ENCODE peak calls at places on chromosomes 5 and 9, in eight cellular contexts. G is fibroblast of lung; R is transverse colon; V is tibial nerve; E is mucosa of descending colon; K is neural progenitor cell; T is CD8-positive, alpha-beta memory T cell; J is aorta. O is an unnamed sample. For H3K36me3, the result is how much of the 10 kb centered on the place peaks cover.

GRCh38 chr9:13690595-13690994 is 411.1 kb upstream of the MPDZ start:
- DNase-seq in G (peak), R (no peak), V (no peak), E (no peak), K (no peak), T (no peak), J (no peak), O (no peak)

GRCh38 chr5:1220351-1220750 is 4.8 kb upstream of the SLC6A18 start:
- DNase-seq in G (no peak), R (no peak), V (no peak), E (no peak), K (no peak), T (no peak), J (no peak), O (no peak)

GRCh38 chr5:1445313-1445894 is at the start of gene SLC6A3:
- DNase-seq in G (no peak), R (peak), V (no peak), E (peak), K (peak), T (no peak), J (peak), O (no peak)

GRCh38 chr5:148932355-148932935 is 106.0 kb downstream of the ADRB2 start:
- DNase-seq in G (no peak), R (no peak), V (no peak), E (no peak), K (no peak), T (no peak), J (no peak), O (no peak)

GRCh38 chr5:59988396-59988795 is 94.9 kb upstream of the PDE4D start:
- DNase-seq in G (no peak), R (no peak), V (no peak), E (no peak), K (no peak), T (no peak), J (no peak), O (no peak)

GRCh38 chr5:126594676-126595485 is at the start of gene ALDH7A1:
- DNase-seq in G (peak), R (peak), V (peak), E (peak), K (peak), T (peak), J (peak), O (peak)

GRCh38 chr5:117488976-117489500 is 914.4 kb upstream of the SEMA6A start:
- DNase-seq in G (no peak), R (no peak), V (no peak), E (no peak), K (no peak), T (no peak), J (no peak), O (no peak)

GRCh38 chr9:33661186-33661585 is 134.2 kb upstream of the PRSS3 start:
- DNase-seq in G (peak), R (no peak), V (no peak), E (no peak), K (no peak), T (no peak), J (no peak), O (no peak)

GRCh38 chr5:170408189-170408588 is 19.0 kb upstream of the KCNMB1 start:
- DNase-seq in G (no peak), R (no peak), V (no peak), E (no peak), K (peak), T (no peak), J (no peak), O (no peak)

GRCh38 chr9:105360344-105360743 is 87.5 kb upstream of the FSD1L start:
- DNase-seq in G (no peak), R (no peak), V (no peak), E (no peak), K (no peak), T (no peak), J (no peak), O (no peak)

GRCh38 chr5:10634056-10634455 is 70.2 kb downstream of the ANKRD33B start:
- DNase-seq in G (no peak), R (no peak), V (no peak), E (no peak), K (no peak), T (no peak), J (no peak), O (no peak)

GRCh38 chr5:111774525-111774924 is 17.5 kb upstream of the NREP start:
- DNase-seq in G (peak), R (peak), V (no peak), E (peak), K (peak), T (no peak), J (no peak), O (no peak)

GRCh38 chr5:65874241-65874640 is 52.1 kb upstream of the ERBIN start:
- DNase-seq in G (peak), R (no peak), V (no peak), E (no peak), K (no peak), T (no peak), J (no peak), O (no peak)

GRCh38 chr9:92100237-92100911 is 14.8 kb downstream of the SPTLC1 start:
- DNase-seq in G (peak), R (no peak), V (no peak), E (no peak), K (no peak), T (no peak), J (no peak), O (no peak)

GRCh38 chr5:81161012-81161601 is 72.0 kb upstream of the CKMT2 start:
- DNase-seq in G (no peak), R (no peak), V (no peak), E (no peak), K (no peak), T (no peak), J (no peak), O (no peak)

GRCh38 chr5:43007911-43008368 is 32.2 kb downstream of the ANXA2R start:
- DNase-seq in G (peak), R (peak), V (peak), E (peak), K (peak), T (peak), J (peak), O (peak)

GRCh38 chr9:121770415-121771273 is 119.2 kb downstream of the DAB2IP start:
- DNase-seq in G (peak), R (no peak), V (no peak), E (peak), K (no peak), T (no peak), J (peak), O (peak)

GRCh38 chr5:112367400-112367799 is 51.7 kb downstream of the EPB41L4A start:
- DNase-seq in G (no peak), R (no peak), V (no peak), E (no peak), K (no peak), T (no peak), J (peak), O (no peak)

GRCh38 chr5:88486466-88486865 is 217.8 kb upstream of the TMEM161B start:
- DNase-seq in G (no peak), R (no peak), V (no peak), E (no peak), K (peak), T (no peak), J (no peak), O (no peak)

GRCh38 chr9:2817987-2818386 is 25.9 kb downstream of the PUM3 start:
- DNase-seq in G (peak), R (no peak), V (no peak), E (no peak), K (no peak), T (no peak), J (no peak), O (no peak)

GRCh38 chr5:88405783-88406182 is 137.1 kb upstream of the TMEM161B start:
- DNase-seq in G (no peak), R (no peak), V (no peak), E (no peak), K (no peak), T (no peak), J (no peak), O (no peak)

GRCh38 chr5:9724707-9725106 is 94.6 kb upstream of the TAS2R1 start:
- DNase-seq in G (no peak), R (no peak), V (no peak), E (no peak), K (no peak), T (no peak), J (no peak), O (no peak)

GRCh38 chr5:172837640-172838039 is 3.6 kb downstream of the ERGIC1 start:
- DNase-seq in G (no peak), R (peak), V (no peak), E (peak), K (no peak), T (peak), J (peak), O (peak)
- H3K4me3 ChIP-seq in G (no peak), R (peak), V (no peak), E (no peak), K (no peak), T (peak), J (no peak), O (no peak)

DNA sequence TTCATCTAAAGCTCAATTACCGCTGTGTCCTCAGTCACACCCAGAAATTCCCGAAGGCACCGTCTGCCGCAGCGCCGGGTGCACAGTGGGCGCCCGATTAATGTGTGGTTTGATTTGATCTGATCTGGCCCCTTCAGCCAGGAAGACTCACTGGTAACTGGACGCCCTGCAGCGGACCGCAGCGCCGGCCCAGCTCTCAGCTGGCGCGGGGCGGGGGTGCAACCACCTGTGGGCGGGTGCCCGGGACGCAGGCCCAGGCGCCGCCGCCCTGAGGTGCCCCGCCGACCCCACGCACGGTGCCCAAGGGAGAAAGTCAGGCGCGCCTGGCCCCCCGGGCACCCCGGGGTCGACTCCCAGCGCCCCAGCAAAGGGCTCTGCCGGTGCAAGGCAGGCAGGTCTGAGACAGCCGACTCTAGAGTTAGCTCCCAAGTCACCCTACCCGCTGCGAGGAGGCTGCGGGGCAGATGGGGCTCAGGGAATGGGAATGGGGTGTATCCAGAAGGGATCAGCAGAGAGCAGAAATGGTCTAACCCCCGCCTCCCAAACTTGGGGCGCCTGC is 1.7 kb downstream of the EPB41L4B start:
- DNase-seq in G (no peak), R (peak), V (no peak), E (peak), K (peak), T (no peak), J (no peak), O (no peak)
- H3K36me3 ChIP-seq in G (under half), R (under half), V (under half), E (under half), K (under half), T (under half), J (under half), O (under half)

GRCh38 chr9:21286654-21287053 is 18.5 kb downstream of the IFNA5 start:
- DNase-seq in G (no peak), R (no peak), V (no peak), E (no peak), K (no peak), T (no peak), J (no peak), O (no peak)
- H3K4me3 ChIP-seq in G (no peak), R (no peak), V (no peak), E (no peak), K (no peak), T (no peak), J (no peak), O (no peak)

DNA sequence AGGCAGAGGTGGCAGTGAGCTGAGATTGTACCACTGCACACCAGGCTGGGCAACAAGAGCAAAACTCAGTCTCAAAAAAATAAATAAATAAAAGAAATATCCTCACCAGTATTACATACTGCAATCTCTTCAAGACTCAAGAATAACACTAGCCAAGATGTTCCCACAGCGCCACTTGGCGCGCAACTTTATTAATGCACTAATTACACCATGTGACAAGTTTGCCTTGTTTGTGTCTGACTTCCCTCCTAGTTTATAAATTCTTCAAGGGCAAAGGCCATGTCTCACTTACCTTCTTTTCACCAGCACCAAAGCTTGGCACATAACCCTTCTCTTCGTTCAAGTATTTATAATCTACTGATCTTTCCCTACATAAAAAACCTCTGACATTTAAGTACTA is 4.8 kb downstream of the SKP1 start:
- DNase-seq in G (no peak), R (peak), V (no peak), E (no peak), K (no peak), T (no peak), J (no peak), O (no peak)
- H3K36me3 ChIP-seq in G (under half), R (under half), V (under half), E (under half), K (under half), T (under half), J (under half), O (half or more)